ENCODE peak calls at places on chromosome 3, in nine cellular contexts. E is left ventricle myocardium inferior; M is GM23248; G is activated CD8-positive, alpha-beta memory T cell treated with anti-CD3 and anti-CD28 coated beads for 24 hours; V is uterus; X is transverse colon; Y is Jurkat, Clone E6-1; U is T-helper 17 cell; J is ovary. R is an unnamed sample.

GRCh38 chr3:167102071-167102470 is 278.0 kb downstream of the ZBBX start:
- DNase-seq in E (no peak), M (no peak), G (no peak), V (no peak), X (no peak), Y (peak), U (no peak), J (no peak), R (no peak)

GRCh38 chr3:104906001-104906639 is 460.6 kb upstream of the ALCAM start:
- DNase-seq in E (peak), M (no peak), G (no peak), V (no peak), X (no peak), Y (no peak), U (no peak), J (no peak), R (no peak)

GRCh38 chr3:52254608-52255007 is 9.0 kb downstream of the PPM1M start:
- DNase-seq in E (no peak), M (no peak), G (no peak), V (no peak), X (no peak), Y (no peak), U (no peak), J (no peak), R (no peak)

GRCh38 chr3:61687206-61687605 is 125.8 kb downstream of the PTPRG start:
- DNase-seq in E (no peak), M (no peak), G (no peak), V (no peak), X (peak), Y (no peak), U (no peak), J (no peak), R (no peak)

GRCh38 chr3:156373095-156373494 is 181.8 kb downstream of the SSR3 start:
- DNase-seq in E (no peak), M (no peak), G (no peak), V (no peak), X (no peak), Y (no peak), U (no peak), J (no peak), R (no peak)

GRCh38 chr3:14803101-14803980 is 15.4 kb upstream of the FGD5 start:
- DNase-seq in E (peak), M (peak), G (no peak), V (no peak), X (peak), Y (no peak), U (no peak), J (no peak), R (no peak)

GRCh38 chr3:169179193-169180122 is 484.1 kb downstream of the MECOM start:
- DNase-seq in E (no peak), M (no peak), G (no peak), V (no peak), X (peak), Y (no peak), U (no peak), J (no peak), R (no peak)

GRCh38 chr3:58104712-58105111 is 96.5 kb downstream of the FLNB start:
- DNase-seq in E (no peak), M (no peak), G (no peak), V (no peak), X (no peak), Y (no peak), U (no peak), J (no peak), R (no peak)

GRCh38 chr3:107816082-107816481 is 274.7 kb downstream of the CD47 start:
- DNase-seq in E (no peak), M (peak), G (no peak), V (peak), X (no peak), Y (no peak), U (no peak), J (no peak), R (no peak)

GRCh38 chr3:30729512-30729911 is 123.1 kb downstream of the TGFBR2 start:
- DNase-seq in E (no peak), M (no peak), G (no peak), V (no peak), X (no peak), Y (peak), U (no peak), J (no peak), R (no peak)

GRCh38 chr3:103052236-103052830 is 617.5 kb downstream of the ZPLD1 start:
- DNase-seq in E (peak), M (peak), G (no peak), V (peak), X (peak), Y (no peak), U (no peak), J (no peak), R (no peak)

GRCh38 chr3:140122183-140122582 is 187.2 kb downstream of the CLSTN2 start:
- DNase-seq in E (no peak), M (no peak), G (no peak), V (no peak), X (no peak), Y (no peak), U (no peak), J (no peak), R (no peak)

GRCh38 chr3:66073464-66074141 is 34.9 kb upstream of the MAGI1 start:
- DNase-seq in E (no peak), M (no peak), G (no peak), V (no peak), X (no peak), Y (no peak), U (no peak), J (no peak), R (no peak)

GRCh38 chr3:39142067-39142466 is 11.3 kb downstream of the CSRNP1 start:
- DNase-seq in E (no peak), M (no peak), G (peak), V (no peak), X (peak), Y (no peak), U (no peak), J (no peak), R (no peak)

GRCh38 chr3:106176734-106177133 is 307.9 kb upstream of the CBLB start:
- DNase-seq in E (no peak), M (peak), G (no peak), V (no peak), X (no peak), Y (peak), U (no peak), J (no peak), R (peak)

GRCh38 chr3:195906865-195907729 is 1.3 kb downstream of the TNK2 start:
- DNase-seq in E (no peak), M (no peak), G (peak), V (no peak), X (peak), Y (peak), U (peak), J (no peak), R (peak)

GRCh38 chr3:179811321-179812095 is 158.7 kb downstream of the USP13 start:
- DNase-seq in E (no peak), M (peak), G (no peak), V (no peak), X (peak), Y (peak), U (no peak), J (peak), R (no peak)

GRCh38 chr3:101484805-101485620 is 28.0 kb downstream of the SENP7 start:
- DNase-seq in E (no peak), M (peak), G (no peak), V (no peak), X (no peak), Y (no peak), U (no peak), J (no peak), R (no peak)

GRCh38 chr3:110667216-110667615 is 404.4 kb upstream of the NECTIN3 start:
- DNase-seq in E (no peak), M (no peak), G (no peak), V (no peak), X (no peak), Y (no peak), U (no peak), J (no peak), R (no peak)

GRCh38 chr3:14461748-14462324 is 59.4 kb downstream of the SLC6A6 start:
- DNase-seq in E (peak), M (peak), G (no peak), V (no peak), X (peak), Y (no peak), U (no peak), J (no peak), R (no peak)

GRCh38 chr3:99700637-99701268 is 62.4 kb downstream of the COL8A1 start:
- DNase-seq in E (no peak), M (peak), G (no peak), V (no peak), X (no peak), Y (no peak), U (no peak), J (no peak), R (no peak)

GRCh38 chr3:134348524-134348923 is 25.7 kb downstream of the AMOTL2 start:
- DNase-seq in E (no peak), M (peak), G (no peak), V (peak), X (no peak), Y (no peak), U (no peak), J (no peak), R (no peak)

GRCh38 chr3:10259798-10260197 is 11.5 kb downstream of the TATDN2 start:
- DNase-seq in E (no peak), M (no peak), G (no peak), V (no peak), X (no peak), Y (no peak), U (no peak), J (no peak), R (no peak)

GRCh38 chr3:175857666-175858270 is 998.6 kb downstream of the NAALADL2 start:
- DNase-seq in E (no peak), M (no peak), G (no peak), V (no peak), X (no peak), Y (no peak), U (no peak), J (no peak), R (no peak)

GRCh38 chr3:197478746-197479668 is 76.8 kb downstream of the BDH1 start:
- DNase-seq in E (no peak), M (peak), G (no peak), V (no peak), X (no peak), Y (no peak), U (no peak), J (no peak), R (no peak)

GRCh38 chr3:44554626-44555592 is at the start of gene ZKSCAN7:
- DNase-seq in E (peak), M (peak), G (peak), V (peak), X (peak), Y (no peak), U (peak), J (peak), R (peak)

GRCh38 chr3:65483475-65483874 is 555.2 kb downstream of the MAGI1 start:
- DNase-seq in E (peak), M (peak), G (no peak), V (peak), X (peak), Y (no peak), U (no peak), J (no peak), R (no peak)

GRCh38 chr3:153166206-153166605 is 4.2 kb downstream of the RAP2B start:
- DNase-seq in E (no peak), M (peak), G (no peak), V (no peak), X (no peak), Y (peak), U (no peak), J (no peak), R (no peak)

GRCh38 chr3:66527253-66527652 is 26.4 kb upstream of the LRIG1 start:
- DNase-seq in E (no peak), M (no peak), G (no peak), V (no peak), X (no peak), Y (no peak), U (no peak), J (no peak), R (no peak)

GRCh38 chr3:142962520-142963265 is 781 bp downstream of the PAQR9 start:
- DNase-seq in E (no peak), M (no peak), G (no peak), V (no peak), X (no peak), Y (no peak), U (no peak), J (no peak), R (no peak)

GRCh38 chr3:32421991-32422859 is 30.6 kb downstream of the CMTM7 start:
- DNase-seq in E (peak), M (peak), G (no peak), V (peak), X (peak), Y (no peak), U (no peak), J (peak), R (no peak)

GRCh38 chr3:51099794-51100542 is 285.1 kb upstream of the MANF start:
- DNase-seq in E (peak), M (peak), G (no peak), V (no peak), X (peak), Y (peak), U (no peak), J (no peak), R (no peak)

GRCh38 chr3:196414469-196414868 is 17.8 kb downstream of the UBXN7 start:
- DNase-seq in E (no peak), M (peak), G (no peak), V (no peak), X (no peak), Y (no peak), U (no peak), J (no peak), R (no peak)

GRCh38 chr3:9916346-9916733 is 558 bp upstream of the IL17RC start:
- DNase-seq in E (no peak), M (peak), G (no peak), V (no peak), X (no peak), Y (no peak), U (no peak), J (no peak), R (no peak)

GRCh38 chr3:47961815-47962606 is 54.2 kb downstream of the MAP4 start:
- DNase-seq in E (no peak), M (peak), G (peak), V (no peak), X (no peak), Y (peak), U (no peak), J (no peak), R (no peak)

GRCh38 chr3:191362524-191363090 is 32.3 kb upstream of the UTS2B start:
- DNase-seq in E (no peak), M (no peak), G (no peak), V (no peak), X (no peak), Y (no peak), U (no peak), J (no peak), R (no peak)

GRCh38 chr3:100465871-100466777 is 26.3 kb upstream of the TMEM45A start:
- DNase-seq in E (no peak), M (no peak), G (no peak), V (no peak), X (no peak), Y (no peak), U (no peak), J (no peak), R (no peak)

GRCh38 chr3:118991775-118992174 is 42.9 kb downstream of the IGSF11 start:
- DNase-seq in E (no peak), M (no peak), G (no peak), V (no peak), X (no peak), Y (no peak), U (no peak), J (peak), R (no peak)

GRCh38 chr3:12558706-12559105 is 1.8 kb downstream of the MKRN2 start:
- DNase-seq in E (no peak), M (no peak), G (no peak), V (no peak), X (no peak), Y (no peak), U (no peak), J (no peak), R (no peak)

R was measured in activated T-helper 9 cell treated with anti-CD3 and anti-CD28 coated beads, Interleukin-2, amount 50 U/mL, for 16 hours.